ENCODE peak calls at places on chromosomes 5 and 9, in eight cellular contexts. O is small intestine, X is RWPE1, Z is HCEC 1CT, P is hippocampal formation, E is GM23338, B is T-cell, U is T-helper 2 cell. D is an unnamed sample.

GRCh38 chr5:54024466-54024865 is 285.9 kb downstream of the ARL15 start:
- DNase-seq in O (no peak), X (peak; percentile 42), Z (peak; percentile 96), P (no peak), E (no peak), B (no peak), U (no peak), D (no peak)

GRCh38 chr5:175728885-175729828 is 71.3 kb downstream of the HRH2 start:
- DNase-seq in O (no peak), X (no peak), Z (no peak), P (no peak), E (peak; percentile 75), B (no peak), U (no peak), D (no peak)

GRCh38 chr5:33310471-33310870 is 130.3 kb upstream of the TARS1 start:
- DNase-seq in O (no peak), X (peak; percentile 66), Z (peak; percentile 95), P (no peak), E (no peak), B (no peak), U (no peak), D (peak; percentile 8)

GRCh38 chr5:83718195-83718825 is 2.3 kb downstream of the HAPLN1 start:
- DNase-seq in O (peak; percentile 70), X (peak; percentile 72), Z (peak; percentile 69), P (peak; percentile 87), E (peak; percentile 90), B (no peak), U (no peak), D (peak; percentile 37)

GRCh38 chr5:53335115-53335514 is 145.3 kb upstream of the FST start:
- DNase-seq in O (no peak), X (no peak), Z (peak; percentile 46), P (no peak), E (peak; percentile 28), B (no peak), U (no peak), D (no peak)

GRCh38 chr9:109574061-109574882 is 76.2 kb upstream of the PTPN3 start:
- DNase-seq in O (peak; percentile 52), X (peak; percentile 81), Z (peak; percentile 23), P (peak; percentile 77), E (peak; percentile 79), B (no peak), U (no peak), D (peak; percentile 33)

GRCh38 chr9:78130004-78130403 is 98.4 kb upstream of the GNAQ start:
- DNase-seq in O (no peak), X (no peak), Z (no peak), P (peak; percentile 90), E (peak; percentile 81), B (no peak), U (no peak), D (peak; percentile 47)

GRCh38 chr5:96714951-96715451 is 52.8 kb downstream of the CAST start:
- DNase-seq in O (peak; percentile 97), X (no peak), Z (peak; percentile 65), P (no peak), E (peak; percentile 75), B (peak; percentile 25), U (no peak), D (no peak)

GRCh38 chr5:136424835-136425694 is 59.7 kb upstream of the TRPC7 start:
- DNase-seq in O (peak; percentile 68), X (peak; percentile 64), Z (no peak), P (peak; percentile 44), E (peak; percentile 95), B (no peak), U (no peak), D (peak; percentile 44)

GRCh38 chr9:19782005-19782404 is 6.8 kb downstream of the SLC24A2 start:
- DNase-seq in O (no peak), X (peak; percentile 5), Z (peak; percentile 8), P (peak; percentile 58), E (peak; percentile 50), B (no peak), U (no peak), D (peak; percentile 11)

D was measured in H54.